ENCODE peak calls at places on chromosomes 4 and X, in seven cellular contexts. A is upper lobe of left lung, T is SK-N-SH, F is A549, L is fibroblast of villous mesenchyme, B is brain microvascular endothelial cell, I is AG10803. P is an unnamed sample.

GRCh38 chr4:81502561-81502960 is 30.9 kb upstream of the RASGEF1B start:
- DNase-seq in B (no peak), A (no peak), L (no peak), F (no peak), T (no peak), I (no peak), P (no peak)

GRCh38 chr4:124904723-124905390 is 192.3 kb upstream of the ANKRD50 start:
- DNase-seq in B (no peak), A (no peak), T (no peak), L (no peak), I (no peak), F (no peak), P (no peak)

GRCh38 chr4:44859477-44859876 is 133.1 kb upstream of the GNPDA2 start:
- DNase-seq in L (no peak), I (no peak), T (no peak), A (no peak), F (no peak), B (no peak), P (no peak)

GRCh38 chr4:6546681-6547447 is 28.1 kb upstream of the MAN2B2 start:
- DNase-seq in L (peak), F (peak), T (peak), B (peak), A (no peak), I (peak), P (peak)

GRCh38 chr4:173370130-173370476 is 651 bp upstream of the SAP30 start:
- DNase-seq in A (no peak), L (no peak), F (no peak), I (no peak), B (peak), T (peak), P (no peak)

GRCh38 chrX:53284684-53285447 is 3.5 kb upstream of the IQSEC2 start:
- DNase-seq in L (no peak), B (peak), I (peak), A (no peak), T (peak), F (peak), P (no peak)

GRCh38 chr4:139241086-139241783 is 38.8 kb downstream of the MGARP start:
- DNase-seq in B (no peak), A (no peak), T (no peak), F (no peak), I (peak), L (no peak), P (no peak)

GRCh38 chr4:64727960-64728359 is 318.7 kb upstream of the TECRL start:
- DNase-seq in B (no peak), F (no peak), L (no peak), T (no peak), A (no peak), I (no peak), P (no peak)

GRCh38 chr4:155889036-155889793 is 14.3 kb upstream of the TDO2 start:
- DNase-seq in B (peak), I (peak), A (no peak), F (peak), L (peak), T (no peak), P (peak)

GRCh38 chrX:8820910-8821527 is 19.8 kb upstream of the FAM9A start:
- DNase-seq in A (no peak), F (peak), B (no peak), T (no peak), L (peak), I (peak), P (no peak)
- TF ChIP-seq CTCF in A (no peak), F (no peak), B (peak), T (no peak), L (peak), I (no peak), P (peak)

GRCh38 chrX:107205770-107206696 is at the start of the genes DNAAF6 and NUP62CL:
- DNase-seq in T (peak), A (peak), L (peak), B (peak), F (peak), I (no peak), P (no peak)
- H3K4me3 ChIP-seq in T (peak), A (peak), L (peak), B (peak), F (peak), I (peak), P (peak)

DNA sequence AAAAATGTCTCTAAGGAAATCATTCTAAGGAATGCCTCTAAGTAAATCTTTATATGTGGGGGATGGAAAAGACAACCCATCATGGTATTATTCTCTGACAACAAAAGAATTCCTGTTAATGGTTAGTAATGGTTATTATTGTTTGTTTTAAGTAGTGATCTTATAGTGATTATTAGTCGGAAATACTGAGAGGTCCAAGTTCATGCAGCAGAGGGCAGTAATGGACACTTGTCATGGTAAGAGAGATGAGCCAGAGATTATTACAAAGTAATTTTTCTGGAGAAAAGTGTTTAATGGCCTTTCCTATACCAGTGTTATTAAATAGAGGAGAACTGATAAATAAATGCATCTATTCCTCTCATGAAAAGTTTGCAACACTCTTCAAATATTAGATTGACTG is 8.1 kb upstream of the DKK2 start:
- DNase-seq in L (peak), T (no peak), F (no peak), B (peak), I (no peak), A (no peak), P (no peak)
- TF ChIP-seq CTCF in L (peak), T (peak), F (no peak), B (peak), I (peak), A (no peak), P (peak)

GRCh38 chr4:80307774-80308465 is 27.6 kb upstream of the CFAP299 start:
- DNase-seq in T (peak), I (peak), L (peak), A (no peak), F (no peak), B (peak), P (no peak)
- H3K4me3 ChIP-seq in T (peak), I (no peak), L (no peak), A (no peak), F (no peak), B (no peak), P (no peak)

GRCh38 chrX:28584025-28584424 is 3.2 kb upstream of the IL1RAPL1 start:
- DNase-seq in F (no peak), B (no peak), A (no peak), T (no peak), L (no peak), I (no peak), P (no peak)

GRCh38 chrX:28585767-28586166 is 1.5 kb upstream of the IL1RAPL1 start:
- DNase-seq in F (no peak), A (no peak), L (no peak), B (no peak), I (no peak), T (no peak), P (no peak)

GRCh38 chrX:28586291-28586690 is 955 bp upstream of the IL1RAPL1 start:
- DNase-seq in T (no peak), F (no peak), L (peak), B (peak), A (no peak), I (no peak), P (no peak)

GRCh38 chrX:28589048-28589447 is 1.8 kb downstream of the IL1RAPL1 start:
- DNase-seq in T (no peak), L (no peak), I (no peak), F (no peak), A (no peak), B (no peak), P (no peak)

GRCh38 chrX:28586891-28587635 is at the start of gene IL1RAPL1:
- DNase-seq in T (no peak), B (peak), F (peak), I (peak), L (peak), A (no peak), P (peak)
- TF ChIP-seq CTCF in T (peak), B (peak), F (no peak), I (peak), L (peak), A (no peak), P (peak)

GRCh38 chrX:38018734-38019410 is 12.5 kb downstream of the SYTL5 start:
- DNase-seq in F (no peak), I (no peak), L (no peak), T (no peak), B (no peak), A (no peak), P (peak)
- H3K4me3 ChIP-seq in F (no peak), I (no peak), L (no peak), T (no peak), B (no peak), A (no peak), P (no peak)

GRCh38 chr4:83582289-83582756 is 46.4 kb downstream of the GPAT3 start:
- DNase-seq in A (no peak), L (peak), B (no peak), T (no peak), F (peak), I (peak), P (peak)
- TF ChIP-seq CTCF in A (no peak), L (no peak), B (peak), T (no peak), F (peak), I (no peak), P (no peak)

GRCh38 chr4:184318852-184319251 is 101.2 kb upstream of the ENPP6 start:
- DNase-seq in A (no peak), T (no peak), I (no peak), L (no peak), F (no peak), B (no peak), P (no peak)
- H3K4me3 ChIP-seq in A (no peak), T (no peak), I (no peak), L (no peak), F (no peak), B (no peak), P (no peak)

GRCh38 chr4:148205481-148205880 is 236.7 kb downstream of the NR3C2 start:
- DNase-seq in A (no peak), T (no peak), L (no peak), I (no peak), F (no peak), B (no peak), P (no peak)

GRCh38 chr4:148204892-148205291 is 237.3 kb downstream of the NR3C2 start:
- DNase-seq in T (no peak), A (no peak), L (no peak), B (no peak), F (no peak), I (no peak), P (no peak)

GRCh38 chr4:148204171-148204570 is 238.0 kb downstream of the NR3C2 start:
- DNase-seq in T (no peak), F (no peak), B (no peak), I (no peak), L (no peak), A (no peak), P (no peak)

GRCh38 chr4:148200960-148201359 is 241.3 kb downstream of the NR3C2 start:
- DNase-seq in L (no peak), F (no peak), I (no peak), B (no peak), T (no peak), A (no peak), P (no peak)

GRCh38 chr4:148203056-148203898 is 238.9 kb downstream of the NR3C2 start:
- DNase-seq in T (no peak), F (no peak), I (no peak), L (no peak), A (no peak), B (no peak), P (peak)
- TF ChIP-seq CTCF in T (no peak), F (no peak), I (no peak), L (no peak), A (no peak), B (no peak), P (no peak)

P was measured in astrocyte of the cerebellum.